ENCODE peak calls at places on chromosomes 13 and 19, in seven cellular contexts. K is cardiac muscle cell, J is A673, I is tibial nerve, X is stomach, A is IMR-90, B is SK-N-SH. M is an unnamed sample. For H3K4me1 and H3K27me3, the result is how much of the 10 kb centered on the place peaks cover.

GRCh38 chr19:57671124-57671895 is 2.6 kb downstream of the ZSCAN4 start:
- DNase-seq in X (no peak), K (no peak), J (no peak), A (no peak), I (no peak), B (no peak), M (no peak)

GRCh38 chr13:98707309-98707999 is 45.0 kb downstream of the SLC15A1 start:
- DNase-seq in K (no peak), J (no peak), A (no peak), I (no peak), X (no peak), B (no peak), M (no peak)

GRCh38 chr13:20400774-20401173 is 124.9 kb downstream of the CRYL1 start:
- DNase-seq in I (no peak), K (peak), A (peak), B (no peak), X (peak), J (no peak), M (no peak)

GRCh38 chr13:81658598-81659370 is 1317.9 kb upstream of the SPRY2 start:
- DNase-seq in B (no peak), K (no peak), J (no peak), A (no peak), I (no peak), X (no peak), M (no peak)

GRCh38 chr19:46303702-46304397 is 7.0 kb downstream of the HIF3A start:
- DNase-seq in B (peak), A (no peak), J (peak), K (peak), I (no peak), X (peak), M (peak)

GRCh38 chr19:49165111-49165750 is 7.6 kb downstream of the TRPM4 start:
- DNase-seq in K (no peak), A (no peak), B (no peak), X (peak), J (no peak), I (no peak), M (no peak)

GRCh38 chr19:8150178-8150865 is 930 bp upstream of the FBN3 start:
- DNase-seq in A (no peak), X (no peak), K (no peak), J (no peak), B (peak), I (no peak), M (no peak)

GRCh38 chr19:16628183-16628983 is at the start of gene MED26:
- DNase-seq in X (peak), J (peak), K (peak), A (peak), I (peak), B (peak), M (peak)

GRCh38 chr13:53920916-53921315 is 892.3 kb downstream of the OLFM4 start:
- DNase-seq in B (no peak), X (no peak), I (no peak), A (no peak), J (no peak), K (no peak), M (no peak)

GRCh38 chr13:99218969-99219368 is 18.3 kb downstream of the UBAC2 start:
- DNase-seq in A (no peak), J (no peak), K (no peak), X (no peak), I (no peak), B (no peak), M (peak)

GRCh38 chr13:79995334-79995733 is 345.6 kb downstream of the SPRY2 start:
- DNase-seq in J (peak), B (no peak), K (peak), A (peak), I (no peak), X (no peak), M (no peak)

GRCh38 chr13:114177245-114178010 is 1.6 kb upstream of the CFAP97D2 start:
- DNase-seq in B (no peak), K (no peak), A (no peak), I (no peak), X (no peak), J (no peak), M (no peak)

GRCh38 chr19:29311391-29311790 is 98.4 kb upstream of the UQCRFS1 start:
- DNase-seq in A (no peak), K (no peak), B (no peak), I (no peak), X (no peak), J (no peak), M (no peak)

GRCh38 chr19:53328967-53329366 is 4.6 kb upstream of the ZNF845 start:
- DNase-seq in A (peak), J (no peak), X (no peak), B (peak), K (peak), I (no peak), M (no peak)

GRCh38 chr19:48645652-48646191 is at the start of gene CA11:
- DNase-seq in X (no peak), I (no peak), A (no peak), K (peak), B (no peak), J (peak), M (no peak)

GRCh38 chr13:21033224-21033855 is 28.0 kb downstream of the LATS2 start:
- DNase-seq in X (peak), I (no peak), J (no peak), B (no peak), K (peak), A (no peak), M (no peak)

GRCh38 chr13:100547805-100548204 is 40.8 kb downstream of the GGACT start:
- DNase-seq in A (no peak), B (peak), I (no peak), K (no peak), J (no peak), X (no peak), M (no peak)

GRCh38 chr13:29937836-29938235 is 87.4 kb upstream of the UBL3 start:
- DNase-seq in A (no peak), B (no peak), J (no peak), I (no peak), K (no peak), X (no peak), M (no peak)

GRCh38 chr13:32587014-32587773 is 942 bp downstream of the PDS5B start:
- DNase-seq in X (peak), J (peak), A (peak), I (peak), K (peak), B (peak), M (peak)

GRCh38 chr19:15223649-15224371 is 8.4 kb downstream of the EPHX3 start:
- DNase-seq in B (no peak), A (no peak), J (peak), X (no peak), K (peak), I (no peak), M (no peak)

GRCh38 chr19:1514295-1514661 is 1.5 kb upstream of the ADAMTSL5 start:
- DNase-seq in J (no peak), A (no peak), K (no peak), I (no peak), X (no peak), B (no peak), M (no peak)

GRCh38 chr19:1511318-1511988 is 1.4 kb downstream of the ADAMTSL5 start:
- DNase-seq in K (no peak), B (peak), X (no peak), J (no peak), A (no peak), I (no peak), M (no peak)

GRCh38 chr19:1511989-1512338 is 855 bp downstream of the ADAMTSL5 start:
- DNase-seq in A (no peak), I (no peak), X (no peak), K (no peak), J (no peak), B (no peak), M (no peak)

GRCh38 chr19:1513492-1514294 is 874 bp upstream of the ADAMTSL5 start:
- DNase-seq in A (peak), X (peak), B (peak), K (peak), I (no peak), J (peak), M (no peak)

DNA sequence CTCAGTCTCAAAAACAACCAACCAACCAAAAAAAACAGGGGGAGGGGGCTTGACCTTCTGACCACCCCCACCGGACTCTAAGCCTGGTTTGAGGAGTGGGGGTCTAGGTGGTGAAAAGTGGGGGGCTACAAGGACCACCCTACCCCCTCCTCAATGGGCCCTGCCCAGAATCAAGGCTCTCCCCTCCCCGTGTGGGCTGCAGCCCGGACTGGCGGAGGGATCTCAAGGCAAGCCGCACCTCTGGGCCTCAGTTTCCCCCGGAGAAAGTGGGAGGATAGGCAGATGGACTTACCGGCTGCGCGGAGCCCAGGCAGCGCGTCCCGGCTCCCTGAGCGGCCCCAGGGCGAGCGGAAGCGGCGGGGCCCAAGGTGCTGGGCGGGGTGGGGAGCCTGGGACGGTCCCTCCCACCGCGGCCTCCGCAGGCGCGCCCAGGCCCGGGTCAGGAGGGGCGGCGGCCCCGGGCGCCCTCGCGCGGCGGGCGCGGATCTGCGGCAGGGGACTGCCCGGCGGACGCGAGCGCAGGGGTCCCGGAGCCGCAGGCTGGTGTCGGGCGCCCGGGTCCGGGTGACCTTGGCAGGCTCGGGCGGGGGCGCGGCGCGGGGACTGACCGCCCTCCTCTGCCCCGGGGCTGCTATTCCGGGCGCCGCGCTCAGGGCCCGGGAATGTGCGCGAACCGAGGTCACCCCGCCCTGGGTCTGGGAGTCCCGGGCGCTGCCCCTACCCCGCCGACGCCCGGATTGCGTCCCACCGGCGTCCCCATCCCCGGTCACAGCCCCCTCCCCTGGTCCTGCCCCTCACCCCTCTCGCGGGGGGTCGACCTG is at the start of gene ADAMTSL5:
- DNase-seq in A (peak), J (no peak), K (peak), X (peak), I (no peak), B (peak), M (peak)
- TF ChIP-seq CTCF in A (peak), J (no peak), K (no peak), X (no peak), I (no peak), B (no peak), M (no peak)

DNA sequence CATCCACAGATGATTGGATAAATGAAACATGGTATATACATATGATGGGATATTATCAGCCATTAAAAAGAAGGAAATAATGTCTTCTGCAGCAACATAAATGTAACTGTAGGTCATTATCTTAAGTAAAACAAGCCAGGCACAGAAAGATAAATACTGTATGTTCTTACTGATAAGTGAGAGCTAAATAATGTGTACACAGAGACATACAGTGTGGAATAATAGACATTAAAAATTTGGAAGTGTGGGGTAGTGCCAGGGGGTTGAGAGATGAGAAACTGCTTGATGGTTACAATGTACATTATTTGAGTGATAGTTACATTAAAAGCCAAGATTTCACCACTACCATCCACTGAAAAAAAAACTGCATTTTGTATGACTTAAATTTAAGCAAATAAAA is 26.0 kb upstream of the GPC6 start:
- DNase-seq in X (no peak), J (no peak), I (no peak), K (no peak), B (no peak), A (no peak), M (no peak)
- H3K4me1 ChIP-seq in X (under half), J (under half), I (under half), K (under half), B (under half), A (under half), M (under half)

DNA sequence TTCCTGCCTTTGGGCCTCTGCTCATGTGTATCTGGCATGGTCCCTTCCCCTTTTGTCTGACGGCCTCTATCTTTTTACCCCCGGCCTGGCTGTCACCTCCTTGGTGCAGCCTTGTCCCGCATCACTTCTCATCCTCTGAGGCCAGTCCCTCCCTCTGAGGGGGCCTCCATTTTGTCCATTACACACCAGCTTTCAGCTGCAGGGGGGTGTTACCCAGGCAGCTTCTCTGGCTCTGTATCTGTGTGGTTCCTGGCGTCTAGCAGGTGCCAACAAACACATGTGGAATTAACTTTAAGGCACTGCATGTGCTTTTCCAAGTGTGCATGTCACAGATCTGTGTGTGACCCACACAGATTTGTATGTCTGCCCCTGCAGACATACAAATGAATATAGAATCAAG is 52.4 kb downstream of the LYL1 start:
- DNase-seq in X (no peak), J (no peak), A (no peak), K (no peak), B (no peak), I (no peak), M (no peak)
- H3K27me3 ChIP-seq in X (under half), J (under half), A (under half), K (half or more), B (under half), I (under half), M (under half)

GRCh38 chr19:10183926-10184325 is 10.8 kb downstream of the DNMT1 start:
- DNase-seq in I (no peak), K (no peak), J (no peak), X (no peak), A (no peak), B (no peak), M (no peak)
- TF ChIP-seq CTCF in I (no peak), K (no peak), J (no peak), X (no peak), A (no peak), B (no peak), M (no peak)

GRCh38 chr19:1661995-1662394 is 9.6 kb upstream of the TCF3 start:
- DNase-seq in X (no peak), K (no peak), J (no peak), B (no peak), I (no peak), A (no peak), M (no peak)

GRCh38 chr19:1665565-1666047 is 13.2 kb upstream of the TCF3 start:
- DNase-seq in K (no peak), X (no peak), I (no peak), J (no peak), B (no peak), A (no peak), M (peak)

GRCh38 chr19:1668339-1669123 is 16.1 kb upstream of the TCF3 start:
- DNase-seq in J (no peak), B (no peak), K (peak), A (no peak), X (no peak), I (no peak), M (no peak)

GRCh38 chr19:1668048-1668338 is 15.6 kb upstream of the TCF3 start:
- DNase-seq in X (no peak), A (no peak), I (no peak), J (no peak), B (no peak), K (no peak), M (no peak)

GRCh38 chr19:1663854-1664253 is 11.4 kb upstream of the TCF3 start:
- DNase-seq in J (no peak), I (no peak), K (no peak), B (no peak), X (no peak), A (no peak), M (peak)
- H3K4me1 ChIP-seq in J (under half), I (under half), K (under half), B (under half), X (under half), A (under half), M (under half)

DNA sequence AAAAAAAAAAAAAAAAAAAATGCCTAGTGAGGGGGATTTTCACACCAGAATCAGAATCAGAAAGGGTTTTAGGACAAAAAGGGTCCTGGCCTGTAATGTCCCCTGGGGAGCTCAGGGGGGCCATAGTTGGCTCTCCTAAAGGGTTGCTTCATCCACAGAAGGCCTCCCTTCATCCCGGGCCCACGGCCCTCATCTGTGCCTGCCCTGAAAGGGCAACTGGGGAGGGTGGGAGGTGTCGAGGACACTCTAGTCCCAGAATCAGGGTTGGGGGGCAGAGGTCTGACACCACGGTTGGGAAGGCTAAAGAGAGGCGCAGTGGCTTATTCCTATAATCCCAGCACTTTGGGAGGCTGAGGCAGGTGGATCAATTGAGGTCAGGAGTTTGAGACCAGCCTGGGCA is 22.5 kb upstream of the ZNRF4 start:
- DNase-seq in J (no peak), A (no peak), K (no peak), I (no peak), X (no peak), B (no peak), M (no peak)
- H3K27me3 ChIP-seq in J (under half), A (under half), K (under half), I (under half), X (half or more), B (under half), M (under half)

DNA sequence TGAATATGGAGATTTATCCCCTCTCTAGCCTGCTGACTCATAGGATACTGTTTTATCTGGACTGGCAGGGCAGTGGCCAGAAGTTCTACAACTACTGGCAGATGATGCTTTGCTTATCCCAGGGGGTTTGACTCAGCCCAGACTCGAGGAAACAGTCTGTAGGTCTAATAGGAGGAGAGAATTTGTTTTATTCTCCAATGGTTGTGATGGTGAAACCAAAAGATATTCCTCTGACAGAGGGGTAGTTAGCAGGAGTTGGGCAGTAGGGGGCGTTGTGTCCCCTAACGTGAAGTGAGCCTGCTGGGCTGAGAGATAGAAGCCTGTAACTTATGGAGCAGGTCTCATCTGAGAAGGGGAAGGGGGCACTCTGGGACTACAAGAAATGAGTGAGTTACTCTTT is 74.9 kb downstream of the WTIP start:
- DNase-seq in J (peak), I (no peak), B (no peak), A (no peak), X (no peak), K (peak), M (no peak)
- TF ChIP-seq CTCF in J (peak), I (no peak), B (peak), A (peak), X (peak), K (peak), M (peak)

DNA sequence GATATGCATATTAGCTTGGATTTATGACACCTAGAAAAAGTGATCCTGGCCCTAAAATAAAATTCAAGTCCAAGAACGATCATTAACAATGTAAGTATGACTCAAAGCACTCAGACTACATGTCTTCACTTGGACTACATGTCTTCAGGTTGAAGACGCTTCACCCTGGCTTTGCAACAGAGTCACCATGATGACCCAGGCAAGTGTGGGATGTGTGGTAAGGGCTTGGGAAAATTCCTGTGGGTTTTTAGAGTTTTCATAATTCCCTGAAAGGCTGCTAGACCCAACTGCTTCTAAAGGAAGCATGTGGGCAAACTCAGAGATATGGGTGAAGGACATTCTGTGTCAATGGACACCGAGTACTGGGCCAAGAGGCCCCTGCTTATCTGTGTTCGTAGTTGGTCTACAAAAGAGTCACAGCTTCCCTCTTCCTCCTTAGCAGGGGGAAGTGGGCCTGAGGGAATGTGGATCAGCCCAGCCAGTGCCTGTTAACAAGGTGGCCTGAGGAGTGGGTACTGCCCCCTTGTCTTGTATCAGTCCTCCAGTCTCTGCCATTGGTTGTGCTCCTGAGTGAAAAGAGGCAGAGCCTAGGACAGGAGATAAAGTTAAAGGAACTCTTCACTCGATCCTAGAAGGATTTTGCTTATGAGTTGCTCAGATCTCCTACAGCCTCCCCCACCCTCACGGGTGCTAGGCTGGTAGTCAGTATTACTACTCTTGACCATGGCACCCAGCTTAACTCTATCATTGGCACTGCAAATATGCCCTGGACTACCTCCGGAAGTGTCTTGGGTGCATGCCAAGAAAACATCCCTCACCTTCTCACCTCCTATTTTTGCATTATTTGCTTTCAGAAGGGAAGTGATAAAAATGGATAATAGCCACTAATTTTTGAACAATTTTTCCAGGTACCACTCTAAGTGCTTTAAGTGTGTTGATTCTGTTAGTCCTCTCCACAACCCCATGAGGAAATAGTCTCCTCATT is 406.3 kb downstream of the COG6 start:
- DNase-seq in A (no peak), K (peak), B (no peak), I (no peak), X (no peak), J (no peak), M (no peak)
- H3K4me1 ChIP-seq in A (under half), K (under half), B (under half), I (under half), X (under half), J (under half), M (under half)

M was measured in Peyer's patch.